ENCODE peak calls at places on chromosomes 1 and 21, in five cellular contexts. One of them, this sample, is unnamed.

GRCh38 chr1:7583291-7584096 is 187.6 kb upstream of the VAMP3 start:
- DNase-seq in fibroblast of mammary gland: no peak
- DNase-seq in activated T-helper 1 cell treated with anti-CD3 and anti-CD28 coated beads, Interleukin-12 subunit alpha, Interleukin-12 subunit beta, Interleukin-2, Interleukin-4 antibody, amounts not matched to agents 30 ng/mL and 10 ng/mL and 1 ng/mL, durations not matched to agents 14 hours and 24 hours and 36 hours: no peak
- DNase-seq in NCI-H446: no peak
- DNase-seq in Caki2: no peak
- DNase-seq in this sample: peak; percentile 66

GRCh38 chr1:54627181-54627580 is 3.9 kb upstream of the FAM151A start:
- DNase-seq in activated T-helper 1 cell treated with anti-CD3 and anti-CD28 coated beads, Interleukin-12 subunit alpha, Interleukin-12 subunit beta, Interleukin-2, Interleukin-4 antibody, amounts not matched to agents 30 ng/mL and 10 ng/mL and 1 ng/mL, durations not matched to agents 14 hours and 24 hours and 36 hours: no peak
- DNase-seq in fibroblast of mammary gland: no peak
- DNase-seq in Caki2: no peak
- DNase-seq in NCI-H446: no peak
- DNase-seq in this sample: no peak

GRCh38 chr1:30715216-30715615 is 8.2 kb downstream of the MATN1 start:
- DNase-seq in Caki2: no peak
- DNase-seq in fibroblast of mammary gland: no peak
- DNase-seq in activated T-helper 1 cell treated with anti-CD3 and anti-CD28 coated beads, Interleukin-12 subunit alpha, Interleukin-12 subunit beta, Interleukin-2, Interleukin-4 antibody, amounts not matched to agents 30 ng/mL and 10 ng/mL and 1 ng/mL, durations not matched to agents 14 hours and 24 hours and 36 hours: no peak
- DNase-seq in NCI-H446: peak; percentile 73
- DNase-seq in this sample: no peak

GRCh38 chr1:19203440-19203839 is 6.6 kb downstream of the UBR4 start:
- DNase-seq in Caki2: peak; percentile 50
- DNase-seq in activated T-helper 1 cell treated with anti-CD3 and anti-CD28 coated beads, Interleukin-12 subunit alpha, Interleukin-12 subunit beta, Interleukin-2, Interleukin-4 antibody, amounts not matched to agents 30 ng/mL and 10 ng/mL and 1 ng/mL, durations not matched to agents 14 hours and 24 hours and 36 hours: no peak
- DNase-seq in fibroblast of mammary gland: peak; percentile 93
- DNase-seq in NCI-H446: peak; percentile 4
- DNase-seq in this sample: no peak

GRCh38 chr1:212132040-212132439 is 96.5 kb downstream of the DTL start:
- DNase-seq in fibroblast of mammary gland: peak; percentile 30
- DNase-seq in activated T-helper 1 cell treated with anti-CD3 and anti-CD28 coated beads, Interleukin-12 subunit alpha, Interleukin-12 subunit beta, Interleukin-2, Interleukin-4 antibody, amounts not matched to agents 30 ng/mL and 10 ng/mL and 1 ng/mL, durations not matched to agents 14 hours and 24 hours and 36 hours: no peak
- DNase-seq in Caki2: peak; percentile 36
- DNase-seq in NCI-H446: no peak
- DNase-seq in this sample: no peak

GRCh38 chr1:109931189-109931672 is 20.6 kb downstream of the CSF1 start:
- DNase-seq in activated T-helper 1 cell treated with anti-CD3 and anti-CD28 coated beads, Interleukin-12 subunit alpha, Interleukin-12 subunit beta, Interleukin-2, Interleukin-4 antibody, amounts not matched to agents 30 ng/mL and 10 ng/mL and 1 ng/mL, durations not matched to agents 14 hours and 24 hours and 36 hours: no peak
- DNase-seq in NCI-H446: no peak
- DNase-seq in fibroblast of mammary gland: peak; percentile 82
- DNase-seq in Caki2: peak; percentile 83
- DNase-seq in this sample: peak; percentile 97

GRCh38 chr1:88646852-88647645 is 37.0 kb upstream of the PKN2 start:
- DNase-seq in fibroblast of mammary gland: peak; percentile 39
- DNase-seq in activated T-helper 1 cell treated with anti-CD3 and anti-CD28 coated beads, Interleukin-12 subunit alpha, Interleukin-12 subunit beta, Interleukin-2, Interleukin-4 antibody, amounts not matched to agents 30 ng/mL and 10 ng/mL and 1 ng/mL, durations not matched to agents 14 hours and 24 hours and 36 hours: no peak
- DNase-seq in NCI-H446: no peak
- DNase-seq in Caki2: peak; percentile 20
- DNase-seq in this sample: peak; percentile 43

GRCh38 chr21:44090332-44090731 is 16.9 kb upstream of the PWP2 start:
- DNase-seq in NCI-H446: no peak
- DNase-seq in activated T-helper 1 cell treated with anti-CD3 and anti-CD28 coated beads, Interleukin-12 subunit alpha, Interleukin-12 subunit beta, Interleukin-2, Interleukin-4 antibody, amounts not matched to agents 30 ng/mL and 10 ng/mL and 1 ng/mL, durations not matched to agents 14 hours and 24 hours and 36 hours: no peak
- DNase-seq in Caki2: no peak
- DNase-seq in fibroblast of mammary gland: no peak
- DNase-seq in this sample: no peak

GRCh38 chr1:66326867-66327266 is 207.1 kb upstream of the SGIP1 start:
- DNase-seq in NCI-H446: no peak
- DNase-seq in fibroblast of mammary gland: no peak
- DNase-seq in activated T-helper 1 cell treated with anti-CD3 and anti-CD28 coated beads, Interleukin-12 subunit alpha, Interleukin-12 subunit beta, Interleukin-2, Interleukin-4 antibody, amounts not matched to agents 30 ng/mL and 10 ng/mL and 1 ng/mL, durations not matched to agents 14 hours and 24 hours and 36 hours: no peak
- DNase-seq in Caki2: no peak
- DNase-seq in this sample: no peak

GRCh38 chr1:158177705-158178450 is 2.8 kb upstream of the CD1D start:
- DNase-seq in activated T-helper 1 cell treated with anti-CD3 and anti-CD28 coated beads, Interleukin-12 subunit alpha, Interleukin-12 subunit beta, Interleukin-2, Interleukin-4 antibody, amounts not matched to agents 30 ng/mL and 10 ng/mL and 1 ng/mL, durations not matched to agents 14 hours and 24 hours and 36 hours: peak; percentile 7
- DNase-seq in NCI-H446: no peak
- DNase-seq in Caki2: peak; percentile 65
- DNase-seq in fibroblast of mammary gland: peak; percentile 46
- DNase-seq in this sample: peak; percentile 97

This sample was measured in endodermal cell.